ENCODE peak calls at places on chromosomes 1 and 21, in four cellular contexts. R is endothelial cell; D is GM23248; I is stimulated activated CD4-positive, alpha-beta T cell treated with anti-CD3 and anti-CD28 coated beads, Interleukin-2, amount 100 ng/mL, for 48 hours. N is an unnamed sample.

GRCh38 chr1:229537894-229538293 is 20.6 kb downstream of the ABCB10 start:
- DNase-seq in I (no peak), D (no peak), R (no peak), N (no peak)

GRCh38 chr1:215005078-215005477 is 77.5 kb upstream of the KCNK2 start:
- DNase-seq in I (no peak), D (peak), R (no peak), N (peak)

GRCh38 chr1:26289158-26290059 is 9.5 kb downstream of the SH3BGRL3 start:
- DNase-seq in R (no peak), D (no peak), I (no peak), N (no peak)

GRCh38 chr21:14880922-14881321 is 183.9 kb downstream of the NRIP1 start:
- DNase-seq in D (peak), R (no peak), I (no peak), N (peak)

GRCh38 chr1:211749251-211749650 is 73.8 kb upstream of the NEK2 start:
- DNase-seq in D (no peak), R (no peak), I (no peak), N (no peak)

GRCh38 chr1:67862685-67863084 is 29.4 kb upstream of the GNG12 start:
- DNase-seq in I (no peak), D (no peak), R (no peak), N (no peak)

GRCh38 chr1:105137543-105138444 is 1388.1 kb downstream of the AMY1C start:
- DNase-seq in D (peak), R (peak), I (no peak), N (no peak)

GRCh38 chr1:71745326-71745725 is 537.0 kb downstream of the NEGR1 start:
- DNase-seq in D (peak), I (no peak), R (no peak), N (no peak)

GRCh38 chr1:21607549-21608529 is 61.3 kb downstream of the RAP1GAP start:
- DNase-seq in I (peak), D (peak), R (peak), N (peak)

GRCh38 chr1:150551784-150552691 is 2.8 kb downstream of the ADAMTSL4 start:
- DNase-seq in R (no peak), I (no peak), D (peak), N (peak)

GRCh38 chr1:244154882-244155531 is 103.9 kb downstream of the ZBTB18 start:
- DNase-seq in R (no peak), D (no peak), I (no peak), N (no peak)

GRCh38 chr1:93219443-93219842 is 38.9 kb downstream of the CCDC18 start:
- DNase-seq in R (no peak), I (no peak), D (no peak), N (no peak)

GRCh38 chr1:180218806-180219765 is 11.0 kb upstream of the LHX4 start:
- DNase-seq in I (no peak), R (no peak), D (no peak), N (no peak)

GRCh38 chr1:167099851-167100250 is 6.0 kb downstream of the STYXL2 start:
- DNase-seq in D (no peak), R (no peak), I (no peak), N (no peak)

GRCh38 chr1:87451229-87451900 is 122.7 kb downstream of the LMO4 start:
- DNase-seq in D (peak), I (no peak), R (no peak), N (no peak)

N was measured in EH.